ENCODE peak calls at places on chromosome 7, in seven cellular contexts. X is activated naive CD4-positive, alpha-beta T cell treated with Interleukin-2 at 50 U/mL for 16 hours; A is EL; V is NCI-H2171; Y is Ammon's horn; J is activated CD4-positive, alpha-beta T cell treated with anti-CD3 and anti-CD28 coated beads, Interleukin-2, amount 50 U/mL, for 24 hours; G is cerebellum. Q is an unnamed sample.

GRCh38 chr7:2982401-2982800 is 61.3 kb downstream of the CARD11 start:
- DNase-seq in X (no peak), A (no peak), V (no peak), Y (no peak), J (no peak), G (no peak), Q (no peak)

GRCh38 chr7:22109761-22110160 is 164.1 kb upstream of the CDCA7L start:
- DNase-seq in X (peak), A (peak), V (no peak), Y (peak), J (no peak), G (no peak), Q (peak)

GRCh38 chr7:34039033-34039432 is 133.7 kb downstream of the BMPER start:
- DNase-seq in X (no peak), A (no peak), V (no peak), Y (no peak), J (no peak), G (no peak), Q (no peak)

GRCh38 chr7:13031481-13031880 is 344.0 kb downstream of the ARL4A start:
- DNase-seq in X (no peak), A (peak), V (no peak), Y (no peak), J (no peak), G (no peak), Q (no peak)

GRCh38 chr7:4245866-4246470 is 436.1 kb upstream of the FOXK1 start:
- DNase-seq in X (no peak), A (no peak), V (no peak), Y (no peak), J (no peak), G (no peak), Q (no peak)

GRCh38 chr7:98568891-98569290 is 48.2 kb upstream of the NPTX2 start:
- DNase-seq in X (no peak), A (no peak), V (no peak), Y (peak), J (no peak), G (no peak), Q (no peak)

GRCh38 chr7:140478361-140479061 is 794 bp downstream of the MKRN1 start:
- DNase-seq in X (peak), A (peak), V (peak), Y (peak), J (no peak), G (peak), Q (peak)

GRCh38 chr7:130941322-130942210 is 207.6 kb upstream of the KLF14 start:
- DNase-seq in X (peak), A (peak), V (no peak), Y (peak), J (no peak), G (no peak), Q (no peak)

GRCh38 chr7:134844200-134844599 is 64.8 kb downstream of the CALD1 start:
- DNase-seq in X (no peak), A (no peak), V (no peak), Y (no peak), J (no peak), G (no peak), Q (no peak)

GRCh38 chr7:2052657-2053048 is 180.1 kb downstream of the MAD1L1 start:
- DNase-seq in X (no peak), A (no peak), V (no peak), Y (no peak), J (no peak), G (no peak), Q (no peak)

GRCh38 chr7:94266278-94266677 is 128.4 kb upstream of the COL1A2 start:
- DNase-seq in X (no peak), A (no peak), V (no peak), Y (no peak), J (no peak), G (no peak), Q (no peak)

GRCh38 chr7:24135003-24135817 is 148.8 kb upstream of the NPY start:
- DNase-seq in X (no peak), A (no peak), V (no peak), Y (no peak), J (no peak), G (no peak), Q (no peak)

GRCh38 chr7:112699725-112700513 is 90.3 kb downstream of the TMEM168 start:
- DNase-seq in X (no peak), A (no peak), V (no peak), Y (no peak), J (no peak), G (no peak), Q (no peak)

GRCh38 chr7:51366930-51367613 is 50.5 kb upstream of the COBL start:
- DNase-seq in X (no peak), A (peak), V (peak), Y (peak), J (no peak), G (peak), Q (peak)

GRCh38 chr7:158407581-158408331 is 179.9 kb downstream of the PTPRN2 start:
- DNase-seq in X (no peak), A (no peak), V (peak), Y (peak), J (no peak), G (peak), Q (peak)

GRCh38 chr7:46916581-46916980 is 665.3 kb downstream of the TNS3 start:
- DNase-seq in X (no peak), A (no peak), V (no peak), Y (no peak), J (no peak), G (no peak), Q (no peak)

GRCh38 chr7:151361193-151361959 is 19.8 kb downstream of the NUB1 start:
- DNase-seq in X (no peak), A (no peak), V (no peak), Y (no peak), J (no peak), G (no peak), Q (no peak)

GRCh38 chr7:520503-521161 is 986 bp upstream of the PDGFA start:
- DNase-seq in X (no peak), A (no peak), V (no peak), Y (no peak), J (no peak), G (no peak), Q (no peak)

GRCh38 chr7:133053321-133053891 is 28.5 kb downstream of the CHCHD3 start:
- DNase-seq in X (no peak), A (peak), V (no peak), Y (no peak), J (no peak), G (no peak), Q (no peak)

GRCh38 chr7:117590191-117590590 is 110.4 kb downstream of the CFTR start:
- DNase-seq in X (no peak), A (no peak), V (no peak), Y (no peak), J (no peak), G (no peak), Q (no peak)

GRCh38 chr7:123285076-123285700 is 85.4 kb upstream of the SLC13A1 start:
- DNase-seq in X (no peak), A (no peak), V (no peak), Y (no peak), J (no peak), G (no peak), Q (no peak)

GRCh38 chr7:155756322-155756721 is 55.9 kb downstream of the SHH start:
- DNase-seq in X (no peak), A (no peak), V (no peak), Y (no peak), J (no peak), G (no peak), Q (no peak)

GRCh38 chr7:69564454-69565417 is 33.5 kb upstream of the AUTS2 start:
- DNase-seq in X (no peak), A (no peak), V (peak), Y (peak), J (no peak), G (no peak), Q (peak)

GRCh38 chr7:78149787-78150186 is 351.2 kb downstream of the PHTF2 start:
- DNase-seq in X (no peak), A (peak), V (peak), Y (no peak), J (no peak), G (no peak), Q (no peak)

GRCh38 chr7:82017334-82017943 is 247.6 kb upstream of the HGF start:
- DNase-seq in X (no peak), A (peak), V (no peak), Y (peak), J (no peak), G (no peak), Q (peak)

GRCh38 chr7:101912711-101913110 is 95.3 kb downstream of the CUX1 start:
- DNase-seq in X (no peak), A (no peak), V (no peak), Y (no peak), J (no peak), G (no peak), Q (no peak)

GRCh38 chr7:157513162-157513621 is 176.4 kb downstream of the DNAJB6 start:
- DNase-seq in X (no peak), A (no peak), V (no peak), Y (no peak), J (no peak), G (no peak), Q (no peak)

GRCh38 chr7:130099331-130099730 is 29.0 kb downstream of the KLHDC10 start:
- DNase-seq in X (no peak), A (no peak), V (no peak), Y (no peak), J (no peak), G (no peak), Q (no peak)

GRCh38 chr7:24728503-24729364 is 28.5 kb downstream of the GSDME start:
- DNase-seq in X (peak), A (no peak), V (no peak), Y (no peak), J (no peak), G (no peak), Q (no peak)

GRCh38 chr7:138081868-138082267 is 5.6 kb downstream of the AKR1D1 start:
- DNase-seq in X (no peak), A (no peak), V (no peak), Y (no peak), J (no peak), G (no peak), Q (no peak)

GRCh38 chr7:153887756-153888591 is 164.2 kb upstream of the DPP6 start:
- DNase-seq in X (no peak), A (no peak), V (no peak), Y (no peak), J (no peak), G (peak), Q (peak)

GRCh38 chr7:93011351-93012294 is 106.2 kb downstream of the SAMD9 start:
- DNase-seq in X (no peak), A (peak), V (no peak), Y (no peak), J (no peak), G (no peak), Q (no peak)

GRCh38 chr7:4115941-4116610 is 566.0 kb upstream of the FOXK1 start:
- DNase-seq in X (no peak), A (no peak), V (no peak), Y (no peak), J (no peak), G (no peak), Q (no peak)

GRCh38 chr7:106890952-106891351 is 25.9 kb downstream of the PIK3CG start:
- DNase-seq in X (no peak), A (no peak), V (no peak), Y (no peak), J (no peak), G (no peak), Q (no peak)

GRCh38 chr7:152464312-152465117 is 28.7 kb upstream of the KMT2C start:
- DNase-seq in X (peak), A (peak), V (peak), Y (peak), J (peak), G (peak), Q (peak)

Q was measured in G401.